ENCODE peak calls at places on chromosomes 13 and 19, in four cellular contexts. One of them, this sample, is unnamed.

GRCh38 chr19:51339313-51339686 is 2.6 kb downstream of the VSIG10L start:
- DNase-seq in left ventricle myocardium inferior: no peak
- DNase-seq in MV-4-11: no peak
- DNase-seq in cardiac muscle cell: no peak
- DNase-seq in this sample: no peak

GRCh38 chr13:74070065-74070464 is 64.1 kb downstream of the KLF12 start:
- DNase-seq in left ventricle myocardium inferior: no peak
- DNase-seq in MV-4-11: no peak
- DNase-seq in cardiac muscle cell: no peak
- DNase-seq in this sample: no peak

GRCh38 chr19:7614859-7615741 is 14.2 kb downstream of the XAB2 start:
- DNase-seq in left ventricle myocardium inferior: no peak
- DNase-seq in MV-4-11: no peak
- DNase-seq in cardiac muscle cell: no peak
- DNase-seq in this sample: no peak

GRCh38 chr13:41271456-41272285 is 8.3 kb upstream of the MTRF1 start:
- DNase-seq in left ventricle myocardium inferior: no peak
- DNase-seq in MV-4-11: no peak
- DNase-seq in cardiac muscle cell: no peak
- DNase-seq in this sample: no peak

GRCh38 chr19:43858174-43858573 is 31.1 kb downstream of the ZNF283 start:
- DNase-seq in left ventricle myocardium inferior: no peak
- DNase-seq in MV-4-11: no peak
- DNase-seq in cardiac muscle cell: no peak
- DNase-seq in this sample: no peak

GRCh38 chr19:10604460-10604980 is 17.4 kb upstream of the AP1M2 start:
- DNase-seq in left ventricle myocardium inferior: peak
- DNase-seq in MV-4-11: no peak
- DNase-seq in cardiac muscle cell: no peak
- DNase-seq in this sample: no peak

GRCh38 chr19:18487576-18488402 is 34.1 kb downstream of the ELL start:
- DNase-seq in left ventricle myocardium inferior: no peak
- DNase-seq in MV-4-11: no peak
- DNase-seq in cardiac muscle cell: no peak
- DNase-seq in this sample: no peak

GRCh38 chr19:21434967-21435544 is 38.1 kb downstream of the ZNF493 start:
- DNase-seq in left ventricle myocardium inferior: no peak
- DNase-seq in MV-4-11: no peak
- DNase-seq in cardiac muscle cell: no peak
- DNase-seq in this sample: no peak

GRCh38 chr13:39605677-39606320 is 2.8 kb upstream of the LHFPL6 start:
- DNase-seq in left ventricle myocardium inferior: no peak
- DNase-seq in MV-4-11: no peak
- DNase-seq in cardiac muscle cell: no peak
- DNase-seq in this sample: no peak

GRCh38 chr13:39370554-39370953 is 232.4 kb downstream of the LHFPL6 start:
- DNase-seq in left ventricle myocardium inferior: peak
- DNase-seq in MV-4-11: no peak
- DNase-seq in cardiac muscle cell: peak
- DNase-seq in this sample: no peak

GRCh38 chr19:21233691-21234090 is 91.9 kb downstream of the ZNF431 start:
- DNase-seq in left ventricle myocardium inferior: no peak
- DNase-seq in MV-4-11: no peak
- DNase-seq in cardiac muscle cell: no peak
- DNase-seq in this sample: no peak

GRCh38 chr19:34471906-34472305 is 9.7 kb upstream of the WTIP start:
- DNase-seq in left ventricle myocardium inferior: no peak
- DNase-seq in MV-4-11: no peak
- DNase-seq in cardiac muscle cell: no peak
- DNase-seq in this sample: no peak

This sample was measured in ecto neural progenitor cell.